ENCODE peak calls at places on chromosomes 5 and 9, in ten cellular contexts. Y is foreskin fibroblast, F is NAMALWA, D is left cardiac atrium, C is hypothalamus, B is H54, X is Daoy, T is neural progenitor cell, Q is pons, L is HT-29. H is an unnamed sample.

GRCh38 chr9:77010527-77010926 is 8.9 kb upstream of the FOXB2 start:
- DNase-seq in Y (no peak), F (no peak), D (no peak), C (no peak), B (no peak), X (no peak), T (no peak), Q (no peak), L (no peak), H (no peak)

GRCh38 chr9:137114220-137114612 is 317 bp downstream of the DPP7 start:
- DNase-seq in Y (no peak), F (no peak), D (no peak), C (no peak), B (no peak), X (no peak), T (no peak), Q (no peak), L (no peak), H (peak; percentile 76)

GRCh38 chr9:92147030-92147853 is 32.0 kb upstream of the SPTLC1 start:
- DNase-seq in Y (peak; percentile 94), F (no peak), D (peak; percentile 70), C (no peak), B (peak; percentile 95), X (peak; percentile 86), T (no peak), Q (peak; percentile 9), L (peak; percentile 78), H (peak; percentile 57)

GRCh38 chr5:95759634-95760033 is 28.5 kb downstream of the RHOBTB3 start:
- DNase-seq in Y (peak; percentile 62), F (no peak), D (no peak), C (no peak), B (no peak), X (peak; percentile 56), T (no peak), Q (no peak), L (peak; percentile 29), H (no peak)

GRCh38 chr5:148928141-148928540 is 101.7 kb downstream of the ADRB2 start:
- DNase-seq in Y (peak; percentile 79), F (no peak), D (no peak), C (no peak), B (no peak), X (peak; percentile 39), T (no peak), Q (no peak), L (no peak), H (no peak)

GRCh38 chr5:40442346-40442745 is 237.4 kb upstream of the PTGER4 start:
- DNase-seq in Y (peak; percentile 63), F (peak; percentile 8), D (no peak), C (no peak), B (no peak), X (no peak), T (no peak), Q (no peak), L (no peak), H (no peak)

GRCh38 chr5:133562554-133562953 is 49.8 kb downstream of the FSTL4 start:
- DNase-seq in Y (no peak), F (no peak), D (no peak), C (no peak), B (no peak), X (no peak), T (no peak), Q (no peak), L (no peak), H (no peak)

GRCh38 chr9:14071484-14071883 is 242.5 kb downstream of the NFIB start:
- DNase-seq in Y (no peak), F (no peak), D (no peak), C (no peak), B (no peak), X (no peak), T (no peak), Q (no peak), L (peak; percentile 8), H (no peak)

GRCh38 chr9:129610473-129611301 is 10.2 kb downstream of the C9orf50 start:
- DNase-seq in Y (peak; percentile 85), F (peak; percentile 75), D (peak; percentile 82), C (peak; percentile 64), B (peak; percentile 69), X (peak; percentile 53), T (peak; percentile 91), Q (no peak), L (peak; percentile 73), H (peak; percentile 89)

GRCh38 chr5:89282832-89283510 is 400.0 kb upstream of the MEF2C start:
- DNase-seq in Y (peak; percentile 75), F (no peak), D (no peak), C (no peak), B (no peak), X (peak; percentile 81), T (no peak), Q (no peak), L (no peak), H (no peak)

GRCh38 chr5:31860726-31861432 is 221.9 kb downstream of the PDZD2 start:
- DNase-seq in Y (no peak), F (no peak), D (no peak), C (no peak), B (no peak), X (no peak), T (no peak), Q (no peak), L (no peak), H (no peak)

GRCh38 chr5:51214736-51215135 is 168.5 kb upstream of the ISL1 start:
- DNase-seq in Y (no peak), F (no peak), D (no peak), C (no peak), B (no peak), X (no peak), T (no peak), Q (peak; percentile 71), L (no peak), H (no peak)

GRCh38 chr5:38589629-38590028 is 33.2 kb upstream of the LIFR start:
- DNase-seq in Y (no peak), F (no peak), D (no peak), C (no peak), B (no peak), X (no peak), T (no peak), Q (no peak), L (no peak), H (no peak)

GRCh38 chr9:10238087-10238486 is 374.7 kb downstream of the PTPRD start:
- DNase-seq in Y (no peak), F (no peak), D (no peak), C (no peak), B (no peak), X (no peak), T (no peak), Q (no peak), L (no peak), H (no peak)

GRCh38 chr9:128118971-128119665 is 8.4 kb downstream of the PTGES2 start:
- DNase-seq in Y (no peak), F (peak; percentile 36), D (no peak), C (no peak), B (no peak), X (no peak), T (no peak), Q (no peak), L (no peak), H (no peak)

GRCh38 chr5:159133041-159133741 is 33.5 kb upstream of the EBF1 start:
- DNase-seq in Y (peak; percentile 83), F (peak; percentile 88), D (no peak), C (no peak), B (no peak), X (peak; percentile 56), T (peak; percentile 39), Q (peak; percentile 26), L (peak; percentile 71), H (peak; percentile 55)

GRCh38 chr9:133935328-133936040 is 56.6 kb downstream of the VAV2 start:
- DNase-seq in Y (peak; percentile 27), F (no peak), D (peak; percentile 81), C (no peak), B (no peak), X (peak; percentile 87), T (no peak), Q (no peak), L (peak; percentile 16), H (no peak)

GRCh38 chr5:84411832-84412605 is 27.3 kb upstream of the EDIL3 start:
- DNase-seq in Y (peak; percentile 39), F (no peak), D (no peak), C (no peak), B (no peak), X (no peak), T (no peak), Q (no peak), L (no peak), H (no peak)

GRCh38 chr5:95238560-95239325 is 46.2 kb downstream of the MCTP1 start:
- DNase-seq in Y (peak; percentile 8), F (peak; percentile 55), D (no peak), C (no peak), B (no peak), X (peak; percentile 34), T (no peak), Q (peak; percentile 31), L (peak; percentile 25), H (peak; percentile 10)

GRCh38 chr5:149323235-149324205 is 21.8 kb upstream of the GRPEL2 start:
- DNase-seq in Y (peak; percentile 43), F (no peak), D (no peak), C (no peak), B (no peak), X (no peak), T (no peak), Q (no peak), L (no peak), H (no peak)